ENCODE peak calls at places on chromosomes 12 and 14, in six cellular contexts. Z, F, S, O, J and W are unnamed samples.

GRCh38 chr12:94771741-94772140 is 121.4 kb upstream of the TMCC3 start:
- ATAC-seq in O (no peak), F (no peak), Z (no peak), S (no peak), J (no peak), W (no peak)

GRCh38 chr12:121838096-121838495 is 20.6 kb downstream of the HPD start:
- ATAC-seq in O (no peak), S (no peak), F (no peak), J (no peak), Z (no peak), W (no peak)

GRCh38 chr14:80507292-80507869 is 296.1 kb upstream of the DIO2 start:
- ATAC-seq in S (no peak), Z (no peak), F (no peak), J (no peak), O (no peak), W (no peak)

GRCh38 chr14:75822522-75823288 is 159.1 kb downstream of the TGFB3 start:
- ATAC-seq in S (peak; percentile 24), F (peak; percentile 35), Z (peak; percentile 53), J (no peak), O (peak; percentile 57), W (peak; percentile 46)

GRCh38 chr12:116202940-116203339 is 74.6 kb downstream of the MED13L start:
- ATAC-seq in O (no peak), F (no peak), S (no peak), Z (no peak), J (no peak), W (no peak)

GRCh38 chr14:94041551-94042346 is 15.6 kb downstream of the OTUB2 start:
- ATAC-seq in F (peak; percentile 60), Z (peak; percentile 85), O (peak; percentile 79), J (no peak), S (peak; percentile 95), W (peak; percentile 45)

GRCh38 chr12:121388421-121388981 is 11.4 kb upstream of the RNF34 start:
- ATAC-seq in Z (no peak), J (no peak), O (no peak), F (no peak), S (peak; percentile 55), W (no peak)

GRCh38 chr12:124371366-124371765 is 76.5 kb downstream of the RFLNA start:
- ATAC-seq in O (no peak), F (no peak), Z (no peak), S (no peak), J (no peak), W (no peak)

GRCh38 chr12:56032006-56032405 is 9.7 kb upstream of the RPS26 start:
- ATAC-seq in Z (no peak), O (no peak), J (peak; percentile 67), F (no peak), S (no peak), W (no peak)

GRCh38 chr12:69000540-69001243 is 67.7 kb upstream of the CPM start:
- ATAC-seq in J (no peak), Z (no peak), S (peak; percentile 19), O (no peak), F (no peak), W (no peak)

GRCh38 chr12:104974626-104975290 is 11.4 kb upstream of the NOPCHAP1 start:
- ATAC-seq in S (peak; percentile 80), F (no peak), O (no peak), J (peak; percentile 56), Z (peak; percentile 69), W (peak; percentile 41)

GRCh38 chr12:31732926-31733548 is 4.2 kb upstream of the AMN1 start:
- ATAC-seq in O (no peak), S (peak; percentile 30), Z (no peak), J (no peak), F (no peak), W (no peak)

GRCh38 chr12:11650697-11651281 is 1.3 kb downstream of the ETV6 start:
- ATAC-seq in S (peak; percentile 32), O (no peak), Z (no peak), J (no peak), F (peak; percentile 7), W (no peak)

GRCh38 chr12:13146539-13146938 is 43.1 kb upstream of the GSG1 start:
- ATAC-seq in O (peak; percentile 81), J (no peak), S (peak; percentile 65), F (peak; percentile 87), Z (peak; percentile 84), W (peak; percentile 81)

GRCh38 chr14:59601056-59601455 is 24.4 kb upstream of the CCDC175 start:
- ATAC-seq in O (no peak), F (no peak), J (no peak), Z (no peak), S (no peak), W (no peak)

GRCh38 chr14:74514471-74514932 is 20.9 kb downstream of the ISCA2 start:
- ATAC-seq in Z (no peak), J (no peak), S (peak; percentile 52), F (peak; percentile 42), O (no peak), W (peak; percentile 35)

GRCh38 chr14:31159682-31160296 is 47.8 kb downstream of the HECTD1 start:
- ATAC-seq in O (no peak), F (no peak), J (no peak), Z (no peak), S (no peak), W (no peak)

GRCh38 chr12:122004633-122005071 is 17.0 kb upstream of the BCL7A start:
- ATAC-seq in F (peak; percentile 47), O (peak; percentile 60), J (no peak), S (no peak), Z (peak; percentile 41), W (no peak)

GRCh38 chr12:112900298-112901145 is 6.2 kb upstream of the OAS1 start:
- ATAC-seq in F (peak; percentile 36), S (peak; percentile 81), O (no peak), J (no peak), Z (no peak), W (no peak)

GRCh38 chr14:64828096-64828495 is 51.6 kb downstream of the SPTB start:
- ATAC-seq in S (no peak), O (no peak), Z (no peak), J (no peak), F (no peak), W (no peak)

GRCh38 chr14:60349663-60350365 is 100.8 kb downstream of the PPM1A start:
- ATAC-seq in Z (peak; percentile 66), O (no peak), F (peak; percentile 51), S (peak; percentile 84), J (no peak), W (no peak)

GRCh38 chr14:61416587-61416986 is 95.2 kb downstream of the PRKCH start:
- ATAC-seq in F (no peak), S (no peak), J (peak; percentile 23), Z (no peak), O (no peak), W (no peak)

GRCh38 chr12:80627773-80628172 is 79.7 kb upstream of the MYF6 start:
- ATAC-seq in Z (peak; percentile 83), O (peak; percentile 44), S (peak; percentile 18), F (peak; percentile 92), J (no peak), W (peak; percentile 90)

GRCh38 chr12:119176267-119177055 is 2.3 kb upstream of the HSPB8 start:
- ATAC-seq in O (peak; percentile 38), S (peak; percentile 47), Z (peak; percentile 68), J (no peak), F (peak; percentile 68), W (peak; percentile 82)

GRCh38 chr12:66694666-66695065 is 15.8 kb upstream of the GRIP1 start:
- ATAC-seq in O (no peak), Z (no peak), F (no peak), S (no peak), J (no peak), W (no peak)

GRCh38 chr12:96034631-96035282 is 630 bp downstream of the LTA4H start:
- ATAC-seq in Z (no peak), O (peak; percentile 54), F (peak; percentile 31), J (no peak), S (peak; percentile 38), W (peak; percentile 13)

GRCh38 chr14:87994974-87995373 is 2.0 kb upstream of the GALC start:
- ATAC-seq in S (peak; percentile 2), Z (no peak), O (no peak), F (no peak), J (no peak), W (no peak)

GRCh38 chr14:73293782-73294781 is 56.8 kb downstream of the PAPLN start:
- ATAC-seq in F (no peak), J (no peak), S (no peak), O (no peak), Z (no peak), W (no peak)

GRCh38 chr14:69370061-69370460 is 28.0 kb downstream of the ERH start:
- ATAC-seq in S (no peak), F (no peak), J (no peak), O (no peak), Z (no peak), W (no peak)

GRCh38 chr12:121218588-121219352 is 8.8 kb downstream of the P2RX4 start:
- ATAC-seq in S (no peak), F (no peak), O (no peak), J (no peak), Z (no peak), W (no peak)

GRCh38 chr14:69615471-69616407 is 4.3 kb downstream of the SUSD6 start:
- ATAC-seq in F (peak; percentile 54), O (no peak), Z (peak; percentile 29), S (peak; percentile 27), J (peak; percentile 47), W (peak; percentile 8)

DNA sequence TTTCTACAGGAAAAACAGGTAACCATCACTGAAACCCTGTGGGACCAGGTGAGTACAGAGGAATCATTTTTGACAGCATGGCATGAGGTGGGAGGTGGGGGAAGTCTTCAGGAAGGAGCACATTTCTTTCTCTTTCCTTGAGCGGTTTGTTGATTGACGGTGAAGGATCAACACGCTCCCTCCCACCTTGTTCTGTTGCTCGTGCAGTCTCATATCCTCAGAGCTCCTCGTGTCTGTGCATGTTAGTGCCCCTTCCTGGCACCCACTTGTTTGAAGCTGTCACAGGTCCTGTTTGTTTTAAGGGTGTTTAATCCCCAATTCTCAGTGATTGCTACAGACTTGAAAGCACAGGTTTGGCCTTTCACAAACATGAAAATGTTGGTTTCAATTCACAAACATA is 4.4 kb downstream of the C12orf54 start:
- ATAC-seq in S (no peak), Z (no peak), F (no peak), J (no peak), O (no peak), W (no peak)
- H3K27me3 ChIP-seq in S (no peaks in the 10 kb centered on the region), Z (no peaks in the 10 kb centered on the region), F (no peaks in the 10 kb centered on the region), J (no peaks in the 10 kb centered on the region), O (no peaks in the 10 kb centered on the region), W (no peaks in the 10 kb centered on the region)

DNA sequence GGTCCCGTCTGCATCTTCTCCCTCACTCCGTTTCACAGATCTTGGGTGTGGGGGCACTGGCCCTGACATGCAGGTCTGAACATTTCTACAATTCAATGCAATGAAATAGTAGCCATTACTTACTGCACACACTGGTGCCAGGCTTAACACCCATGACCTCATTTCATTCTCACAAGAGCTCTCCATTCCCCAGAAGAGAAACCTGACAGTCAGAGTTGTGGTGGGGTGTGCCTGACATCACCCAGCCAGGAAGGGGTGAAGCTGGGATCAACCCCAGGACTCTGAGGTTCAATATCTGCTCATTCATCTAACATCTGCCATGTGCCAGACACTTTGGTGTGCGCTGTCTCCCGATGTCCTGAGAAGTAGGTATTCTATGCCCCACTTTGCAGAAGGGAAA is 34.7 kb downstream of the MVK start:
- ATAC-seq in F (no peak), J (no peak), Z (no peak), O (no peak), S (no peak), W (no peak)
- H3K27me3 ChIP-seq in F (no peaks in the 10 kb centered on the region), J (no peaks in the 10 kb centered on the region), Z (no peaks in the 10 kb centered on the region), O (peaks cover 16% of the 10 kb centered on the region), S (no peaks in the 10 kb centered on the region), W (peaks cover 90% of the 10 kb centered on the region)

GRCh38 chr14:89164168-89165074 is 252.6 kb downstream of the FOXN3 start:
- ATAC-seq in F (peak; percentile 42), J (no peak), S (peak; percentile 32), Z (peak; percentile 43), O (peak; percentile 59), W (no peak)
- H3K27me3 ChIP-seq in F (no peaks in the 10 kb centered on the region), J (no peaks in the 10 kb centered on the region), S (no peaks in the 10 kb centered on the region), Z (no peaks in the 10 kb centered on the region), O (no peaks in the 10 kb centered on the region), W (no peaks in the 10 kb centered on the region)

GRCh38 chr12:58358369-58358768 is 417.0 kb downstream of the ATP23 start:
- ATAC-seq in O (no peak), F (no peak), J (no peak), S (no peak), Z (no peak), W (no peak)
- H3K27me3 ChIP-seq in O (no peaks in the 10 kb centered on the region), F (no peaks in the 10 kb centered on the region), J (no peaks in the 10 kb centered on the region), S (no peaks in the 10 kb centered on the region), Z (no peaks in the 10 kb centered on the region), W (no peaks in the 10 kb centered on the region)